ENCODE peak calls at places on chromosomes 3 and 15, in five cellular contexts. T is neuronal stem cell, J is astrocyte of the spinal cord, X is fibroblast of lung, H is endodermal cell. O is an unnamed sample.

GRCh38 chr3:186669378-186670084 is 3.7 kb downstream of the HRG start:
- DNase-seq in T (no peak), J (no peak), X (no peak), H (no peak), O (no peak)

GRCh38 chr15:33612721-33613304 is 302.0 kb downstream of the RYR3 start:
- DNase-seq in T (no peak), J (no peak), X (no peak), H (peak; percentile 66), O (no peak)

GRCh38 chr3:182644800-182645433 is 148.4 kb upstream of the ATP11B start:
- DNase-seq in T (no peak), J (no peak), X (no peak), H (no peak), O (no peak)

GRCh38 chr3:38519651-38520050 is 23.5 kb downstream of the EXOG start:
- DNase-seq in T (no peak), J (peak; percentile 16), X (no peak), H (peak; percentile 74), O (no peak)

GRCh38 chr3:35936571-35936970 is 297.2 kb downstream of the ARPP21 start:
- DNase-seq in T (no peak), J (peak; percentile 46), X (peak; percentile 39), H (no peak), O (no peak)

GRCh38 chr15:26200427-26200826 is 337.3 kb upstream of the ATP10A start:
- DNase-seq in T (no peak), J (no peak), X (no peak), H (no peak), O (no peak)

GRCh38 chr15:52233405-52233804 is 42.2 kb upstream of the GNB5 start:
- DNase-seq in T (no peak), J (no peak), X (no peak), H (no peak), O (no peak)

GRCh38 chr3:187728248-187728647 is 17.0 kb downstream of the BCL6 start:
- DNase-seq in T (no peak), J (no peak), X (no peak), H (no peak), O (no peak)

GRCh38 chr3:171058058-171058457 is 31.5 kb upstream of the SLC2A2 start:
- DNase-seq in T (no peak), J (peak; percentile 45), X (peak; percentile 51), H (no peak), O (no peak)

GRCh38 chr3:185308126-185308754 is 54.4 kb upstream of the EHHADH start:
- DNase-seq in T (peak; percentile 63), J (peak; percentile 60), X (peak; percentile 68), H (peak; percentile 94), O (no peak)

GRCh38 chr15:85047271-85047948 is 65.8 kb downstream of the PDE8A start:
- DNase-seq in T (no peak), J (peak; percentile 97), X (peak; percentile 97), H (no peak), O (no peak)

GRCh38 chr3:181030948-181031347 is 41.4 kb upstream of the DNAJC19 start:
- DNase-seq in T (no peak), J (no peak), X (no peak), H (no peak), O (no peak)

GRCh38 chr3:133866141-133866540 is 29.5 kb downstream of the RAB6B start:
- DNase-seq in T (no peak), J (no peak), X (no peak), H (no peak), O (no peak)

GRCh38 chr3:101381809-101382208 is 61.4 kb upstream of the IMPG2 start:
- DNase-seq in T (peak; percentile 6), J (peak; percentile 55), X (peak; percentile 73), H (no peak), O (no peak)

GRCh38 chr3:122609798-122610559 is 32.5 kb downstream of the PARP15 start:
- DNase-seq in T (no peak), J (peak; percentile 87), X (peak; percentile 83), H (no peak), O (no peak)

GRCh38 chr3:163384383-163384782 is 1693.9 kb downstream of the SI start:
- DNase-seq in T (no peak), J (no peak), X (no peak), H (no peak), O (no peak)

GRCh38 chr3:117526485-117527079 is 817.0 kb downstream of the TUSC7 start:
- DNase-seq in T (no peak), J (peak; percentile 53), X (peak; percentile 64), H (peak; percentile 57), O (no peak)

GRCh38 chr15:25060472-25060803 is 105.7 kb downstream of the SNRPN start:
- DNase-seq in T (no peak), J (no peak), X (no peak), H (no peak), O (no peak)

GRCh38 chr15:35674873-35675781 is 129.2 kb upstream of the DPH6 start:
- DNase-seq in T (no peak), J (peak; percentile 75), X (peak; percentile 72), H (no peak), O (no peak)

GRCh38 chr3:32181370-32181769 is 57.1 kb upstream of the CMTM8 start:
- DNase-seq in T (no peak), J (no peak), X (no peak), H (no peak), O (no peak)

GRCh38 chr3:195249858-195250464 is 21.0 kb downstream of the XXYLT1 start:
- DNase-seq in T (no peak), J (no peak), X (no peak), H (peak; percentile 27), O (no peak)

GRCh38 chr3:52246728-52247454 is 1.3 kb downstream of the PPM1M start:
- DNase-seq in T (no peak), J (no peak), X (no peak), H (no peak), O (no peak)

GRCh38 chr3:111694471-111694870 is 99.3 kb upstream of the ZBED2 start:
- DNase-seq in T (no peak), J (no peak), X (no peak), H (no peak), O (no peak)

GRCh38 chr3:54965746-54966145 is 37.9 kb upstream of the LRTM1 start:
- DNase-seq in T (no peak), J (peak; percentile 95), X (peak; percentile 71), H (no peak), O (no peak)

GRCh38 chr3:42497009-42497731 is 5.3 kb upstream of the VIPR1 start:
- DNase-seq in T (peak; percentile 51), J (peak; percentile 75), X (no peak), H (peak; percentile 89), O (no peak)

GRCh38 chr15:62894322-62895085 is 148.0 kb upstream of the TPM1 start:
- DNase-seq in T (no peak), J (no peak), X (no peak), H (peak; percentile 44), O (no peak)

GRCh38 chr15:99117563-99118257 is 12.8 kb downstream of the SYNM start:
- DNase-seq in T (no peak), J (no peak), X (no peak), H (no peak), O (no peak)

GRCh38 chr3:35654471-35654870 is 15.1 kb downstream of the ARPP21 start:
- DNase-seq in T (no peak), J (no peak), X (no peak), H (no peak), O (no peak)

DNA sequence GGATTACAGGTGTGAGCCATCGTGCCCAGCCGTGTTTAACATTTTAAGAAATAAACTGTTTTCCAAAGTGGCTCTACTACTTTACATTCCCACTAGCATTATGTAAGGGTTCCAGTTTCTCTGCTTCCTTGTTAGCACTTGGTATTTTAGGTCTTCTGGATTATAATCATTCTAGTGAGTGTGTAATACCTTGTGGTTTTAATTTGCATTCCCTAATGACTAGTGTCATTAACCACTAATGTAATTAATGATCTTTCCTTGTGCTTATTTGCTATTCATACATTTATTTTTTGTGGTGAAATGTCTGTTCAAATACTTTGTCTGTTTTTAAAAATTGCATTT is 30.7 kb downstream of the ARIH2 start:
- DNase-seq in T (no peak), J (no peak), X (no peak), H (no peak), O (no peak)
- H3K4me3 ChIP-seq in T (no peak overlapping the region), J (no peak overlapping the region), X (no peak overlapping the region), H (no peak overlapping the region), O (no peak overlapping the region)

GRCh38 chr3:16455946-16456345 is 57.6 kb downstream of the RFTN1 start:
- DNase-seq in T (no peak), J (no peak), X (no peak), H (no peak), O (no peak)
- H3K4me3 ChIP-seq in T (no peak overlapping the region), J (no peak overlapping the region), X (no peak overlapping the region), H (no peak overlapping the region), O (no peak overlapping the region)

DNA sequence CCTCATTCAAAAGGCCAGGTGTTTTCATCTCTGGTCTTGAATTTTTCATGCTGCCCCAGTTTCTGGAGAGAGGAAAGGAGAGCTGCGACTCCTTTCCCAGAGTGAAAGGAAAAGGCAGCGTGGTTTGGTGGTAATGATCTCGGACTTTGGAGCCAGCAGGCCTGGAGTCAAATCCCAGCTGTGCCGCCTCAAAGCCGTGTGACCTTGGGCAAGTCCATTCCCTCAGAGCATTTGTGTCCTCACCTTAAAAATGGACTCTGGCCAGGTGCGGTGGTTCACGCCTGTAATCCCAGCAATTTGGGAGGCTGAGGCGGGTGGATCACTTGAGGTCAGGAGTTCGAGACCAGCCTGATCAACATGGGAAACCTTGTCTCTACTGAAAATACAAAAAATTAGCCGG is 4.7 kb upstream of the CCDC33 start:
- DNase-seq in T (no peak), J (no peak), X (no peak), H (no peak), O (no peak)
- H3K4me3 ChIP-seq in T (no peak overlapping the region), J (no peak overlapping the region), X (no peak overlapping the region), H (no peak overlapping the region), O (no peak overlapping the region)

GRCh38 chr15:88624971-88625290 is 3.8 kb downstream of the AEN start:
- DNase-seq in T (no peak), J (no peak), X (no peak), H (no peak), O (no peak)

GRCh38 chr15:88622605-88622975 is 1.4 kb downstream of the AEN start:
- DNase-seq in T (no peak), J (no peak), X (no peak), H (no peak), O (no peak)

GRCh38 chr15:88623632-88624031 is 2.5 kb downstream of the AEN start:
- DNase-seq in T (no peak), J (no peak), X (no peak), H (no peak), O (no peak)

GRCh38 chr15:88623061-88623460 is 1.9 kb downstream of the AEN start:
- DNase-seq in T (no peak), J (peak; percentile 74), X (peak; percentile 66), H (no peak), O (no peak)

DNA sequence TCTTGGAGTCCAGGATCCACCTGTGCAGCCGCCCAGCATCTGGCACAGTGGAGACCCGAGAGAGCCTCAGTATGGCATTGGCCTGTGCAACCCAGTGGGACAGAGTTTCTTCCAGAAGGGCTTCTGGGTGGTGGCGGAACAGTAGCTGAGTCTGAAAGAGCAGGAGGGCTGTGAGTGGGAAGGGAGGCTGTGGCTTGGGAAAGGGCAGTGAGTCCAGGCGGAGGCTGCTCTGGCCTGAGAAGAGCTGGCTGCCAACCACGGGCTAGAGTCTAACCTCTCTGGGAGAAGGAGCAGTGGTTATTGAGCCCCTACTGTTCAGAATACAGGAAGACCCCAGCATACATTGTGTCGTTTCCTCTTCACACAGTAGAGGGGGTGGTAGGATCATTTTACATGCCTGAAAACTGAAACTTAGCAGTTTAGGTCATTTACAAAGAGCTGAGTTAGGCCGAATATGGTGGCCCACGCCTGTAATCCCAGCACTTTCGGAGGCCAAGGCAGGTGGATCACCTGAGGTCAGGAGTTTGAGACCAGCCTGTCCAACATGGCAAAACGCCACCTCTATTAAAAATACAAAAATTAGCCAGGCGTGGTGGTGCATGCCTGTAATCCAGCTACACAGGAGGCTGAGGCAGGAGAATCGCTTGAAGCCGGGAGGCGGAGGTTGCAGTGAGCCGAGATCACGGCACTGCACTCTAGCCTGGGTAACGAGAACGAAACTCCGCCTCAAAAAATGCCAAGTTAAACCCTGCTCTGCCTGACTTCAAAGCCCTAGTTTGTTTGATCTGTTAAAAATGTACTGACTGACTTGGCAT is 3.2 kb downstream of the AEN start:
- DNase-seq in T (no peak), J (peak; percentile 49), X (peak; percentile 75), H (no peak), O (peak; percentile 54)
- H3K4me3 ChIP-seq in T (no peak overlapping the region), J (no peak overlapping the region), X (peak overlapping the region; percentile 87), H (peak overlapping the region; percentile 83), O (peak overlapping the region; percentile 16)

O was measured in effector memory CD4-positive, alpha-beta T cell.